ENCODE peak calls at places on chromosomes 6 and 20, in six cellular contexts. One of them, this sample, is unnamed.

GRCh38 chr6:116244284-116244683 is 9.6 kb downstream of the TSPYL4 start:
- DNase-seq in IMR-90: no peak
- DNase-seq in tibial nerve: no peak
- DNase-seq in uterus: no peak
- DNase-seq in HCT116: no peak
- DNase-seq in ovary: no peak
- DNase-seq in this sample: no peak

GRCh38 chr6:43875849-43876572 is 106.0 kb downstream of the VEGFA start:
- DNase-seq in ovary: no peak
- DNase-seq in tibial nerve: no peak
- DNase-seq in uterus: no peak
- DNase-seq in HCT116: no peak
- DNase-seq in IMR-90: no peak
- DNase-seq in this sample: no peak

GRCh38 chr6:55980627-55981211 is 105.3 kb upstream of the BMP5 start:
- DNase-seq in tibial nerve: peak
- DNase-seq in IMR-90: peak
- DNase-seq in uterus: no peak
- DNase-seq in ovary: no peak
- DNase-seq in HCT116: peak
- DNase-seq in this sample: no peak

GRCh38 chr6:90947184-90948064 is 360.6 kb upstream of the MAP3K7 start:
- DNase-seq in ovary: no peak
- DNase-seq in HCT116: no peak
- DNase-seq in tibial nerve: no peak
- DNase-seq in uterus: no peak
- DNase-seq in IMR-90: no peak
- DNase-seq in this sample: no peak

GRCh38 chr6:52253494-52253893 is 9.2 kb upstream of the IL17F start:
- DNase-seq in IMR-90: no peak
- DNase-seq in ovary: no peak
- DNase-seq in HCT116: no peak
- DNase-seq in tibial nerve: no peak
- DNase-seq in uterus: no peak
- DNase-seq in this sample: no peak

GRCh38 chr6:56145616-56146015 is 101.8 kb downstream of the COL21A1 start:
- DNase-seq in uterus: no peak
- DNase-seq in ovary: no peak
- DNase-seq in HCT116: no peak
- DNase-seq in IMR-90: no peak
- DNase-seq in tibial nerve: no peak
- DNase-seq in this sample: no peak

GRCh38 chr6:107820571-107821261 is 3.4 kb downstream of the SCML4 start:
- DNase-seq in tibial nerve: no peak
- DNase-seq in HCT116: no peak
- DNase-seq in uterus: no peak
- DNase-seq in IMR-90: no peak
- DNase-seq in ovary: no peak
- DNase-seq in this sample: no peak

GRCh38 chr6:99187429-99187828 is 162.0 kb downstream of the FAXC start:
- DNase-seq in tibial nerve: no peak
- DNase-seq in IMR-90: no peak
- DNase-seq in HCT116: no peak
- DNase-seq in uterus: no peak
- DNase-seq in ovary: no peak
- DNase-seq in this sample: no peak

GRCh38 chr6:45613678-45614077 is 235.9 kb upstream of the SUPT3H start:
- DNase-seq in uterus: peak
- DNase-seq in tibial nerve: peak
- DNase-seq in IMR-90: peak
- DNase-seq in HCT116: no peak
- DNase-seq in ovary: peak
- DNase-seq in this sample: peak

GRCh38 chr6:44956426-44956825 is 371.7 kb upstream of the RUNX2 start:
- DNase-seq in uterus: no peak
- DNase-seq in tibial nerve: no peak
- DNase-seq in ovary: no peak
- DNase-seq in IMR-90: peak
- DNase-seq in HCT116: no peak
- DNase-seq in this sample: no peak

GRCh38 chr20:2707353-2708072 is 14.9 kb downstream of the EBF4 start:
- DNase-seq in HCT116: no peak
- DNase-seq in ovary: no peak
- DNase-seq in IMR-90: no peak
- DNase-seq in uterus: no peak
- DNase-seq in tibial nerve: no peak
- DNase-seq in this sample: no peak

GRCh38 chr6:41063884-41064285 is 8.3 kb downstream of the OARD1 start:
- DNase-seq in tibial nerve: no peak
- DNase-seq in uterus: no peak
- DNase-seq in HCT116: no peak
- DNase-seq in IMR-90: no peak
- DNase-seq in ovary: no peak
- DNase-seq in this sample: no peak

GRCh38 chr6:75128881-75129570 is 76.8 kb downstream of the COL12A1 start:
- DNase-seq in HCT116: no peak
- DNase-seq in IMR-90: no peak
- DNase-seq in uterus: no peak
- DNase-seq in ovary: no peak
- DNase-seq in tibial nerve: no peak
- DNase-seq in this sample: no peak

GRCh38 chr6:3961581-3962225 is 112.5 kb downstream of the FAM50B start:
- DNase-seq in HCT116: no peak
- DNase-seq in ovary: no peak
- DNase-seq in IMR-90: peak
- DNase-seq in tibial nerve: no peak
- DNase-seq in uterus: no peak
- DNase-seq in this sample: no peak

GRCh38 chr6:89843070-89843469 is 13.4 kb downstream of the CASP8AP2 start:
- DNase-seq in ovary: no peak
- DNase-seq in tibial nerve: no peak
- DNase-seq in uterus: no peak
- DNase-seq in HCT116: no peak
- DNase-seq in IMR-90: peak
- DNase-seq in this sample: no peak

GRCh38 chr6:89580997-89581666 is 57.4 kb downstream of the LYRM2 start:
- DNase-seq in HCT116: no peak
- DNase-seq in tibial nerve: no peak
- DNase-seq in IMR-90: no peak
- DNase-seq in uterus: no peak
- DNase-seq in ovary: no peak
- DNase-seq in this sample: no peak

GRCh38 chr20:44024820-44025580 is 110.3 kb downstream of the TOX2 start:
- DNase-seq in HCT116: no peak
- DNase-seq in IMR-90: no peak
- DNase-seq in ovary: no peak
- DNase-seq in uterus: no peak
- DNase-seq in tibial nerve: no peak
- DNase-seq in this sample: peak

GRCh38 chr6:89251170-89251569 is 34.0 kb upstream of the GABRR1 start:
- DNase-seq in tibial nerve: no peak
- DNase-seq in IMR-90: no peak
- DNase-seq in uterus: no peak
- DNase-seq in HCT116: no peak
- DNase-seq in ovary: no peak
- DNase-seq in this sample: no peak

GRCh38 chr6:15026832-15027231 is 219.0 kb upstream of the JARID2 start:
- DNase-seq in uterus: no peak
- DNase-seq in tibial nerve: no peak
- DNase-seq in ovary: no peak
- DNase-seq in IMR-90: peak
- DNase-seq in HCT116: no peak
- DNase-seq in this sample: no peak

GRCh38 chr6:129748212-129748900 is 38.4 kb upstream of the ARHGAP18 start:
- DNase-seq in uterus: peak
- DNase-seq in IMR-90: peak
- DNase-seq in tibial nerve: peak
- DNase-seq in HCT116: peak
- DNase-seq in ovary: no peak
- DNase-seq in this sample: peak

GRCh38 chr20:37323985-37324384 is 22.0 kb upstream of the SRC start:
- DNase-seq in tibial nerve: no peak
- DNase-seq in HCT116: no peak
- DNase-seq in ovary: no peak
- DNase-seq in uterus: no peak
- DNase-seq in IMR-90: peak
- DNase-seq in this sample: no peak

GRCh38 chr6:46014511-46015118 is 1.0 kb downstream of the CLIC5 start:
- DNase-seq in HCT116: no peak
- DNase-seq in uterus: no peak
- DNase-seq in IMR-90: no peak
- DNase-seq in tibial nerve: no peak
- DNase-seq in ovary: no peak
- DNase-seq in this sample: no peak

GRCh38 chr6:17691925-17692538 is 14.7 kb downstream of the NUP153 start:
- DNase-seq in ovary: no peak
- DNase-seq in IMR-90: no peak
- DNase-seq in uterus: no peak
- DNase-seq in HCT116: no peak
- DNase-seq in tibial nerve: no peak
- DNase-seq in this sample: no peak

GRCh38 chr20:32251470-32251869 is 26.0 kb upstream of the KIF3B start:
- DNase-seq in tibial nerve: no peak
- DNase-seq in uterus: no peak
- DNase-seq in HCT116: no peak
- DNase-seq in ovary: no peak
- DNase-seq in IMR-90: no peak
- DNase-seq in this sample: no peak

GRCh38 chr6:157792671-157793070 is 30.4 kb upstream of the SNX9 start:
- DNase-seq in HCT116: no peak
- DNase-seq in uterus: no peak
- DNase-seq in ovary: no peak
- DNase-seq in tibial nerve: no peak
- DNase-seq in IMR-90: no peak
- DNase-seq in this sample: no peak
- H3K4me3 ChIP-seq in HCT116: no peak
- H3K4me3 ChIP-seq in uterus: no peak
- H3K4me3 ChIP-seq in ovary: no peak
- H3K4me3 ChIP-seq in tibial nerve: no peak
- H3K4me3 ChIP-seq in IMR-90: no peak
- H3K4me3 ChIP-seq in this sample: no peak

GRCh38 chr6:163327165-163327880 is 87.2 kb upstream of the QKI start:
- DNase-seq in uterus: no peak
- DNase-seq in HCT116: no peak
- DNase-seq in IMR-90: no peak
- DNase-seq in tibial nerve: no peak
- DNase-seq in ovary: no peak
- DNase-seq in this sample: peak
- TF ChIP-seq POLR2A in uterus: no peak
- TF ChIP-seq POLR2A in HCT116: no peak
- TF ChIP-seq POLR2A in IMR-90: no peak
- TF ChIP-seq POLR2A in tibial nerve: no peak
- TF ChIP-seq POLR2A in ovary: no peak
- TF ChIP-seq POLR2A in this sample: no peak

GRCh38 chr6:125346143-125346925 is 44.6 kb upstream of the HDDC2 start:
- DNase-seq in HCT116: no peak
- DNase-seq in ovary: no peak
- DNase-seq in IMR-90: no peak
- DNase-seq in uterus: no peak
- DNase-seq in tibial nerve: no peak
- DNase-seq in this sample: no peak
- H3K4me3 ChIP-seq in HCT116: no peak
- H3K4me3 ChIP-seq in ovary: no peak
- H3K4me3 ChIP-seq in IMR-90: no peak
- H3K4me3 ChIP-seq in uterus: no peak
- H3K4me3 ChIP-seq in tibial nerve: peak
- H3K4me3 ChIP-seq in this sample: no peak

GRCh38 chr6:144351741-144352140 is 66.6 kb downstream of the UTRN start:
- DNase-seq in IMR-90: no peak
- DNase-seq in tibial nerve: no peak
- DNase-seq in HCT116: no peak
- DNase-seq in ovary: no peak
- DNase-seq in uterus: no peak
- DNase-seq in this sample: no peak
- TF ChIP-seq POLR2A in IMR-90: no peak
- TF ChIP-seq POLR2A in tibial nerve: no peak
- TF ChIP-seq POLR2A in HCT116: no peak
- TF ChIP-seq POLR2A in ovary: no peak
- TF ChIP-seq POLR2A in uterus: no peak
- TF ChIP-seq POLR2A in this sample: no peak